ENCODE peak calls at places on chromosomes 13 and 19, in ten cellular contexts. G is omental fat pad, A is Caco-2, S is breast epithelium, F is ovary, M is WTC11, J is Peyer's patch, Y is lower leg skin, V is hepatocyte, Q is mesothelial cell of epicardium. H is an unnamed sample.

GRCh38 chr19:10915511-10916091 is 12.8 kb downstream of the YIPF2 start:
- DNase-seq in Y (no peak), J (no peak), M (no peak), Q (no peak), S (no peak), F (no peak), G (no peak), A (no peak), V (peak), H (peak)

GRCh38 chr19:14112051-14112808 is 5.3 kb downstream of the PRKACA start:
- DNase-seq in M (no peak), F (peak), S (no peak), Y (peak), Q (no peak), A (no peak), J (no peak), G (no peak), V (no peak), H (peak)

GRCh38 chr13:93227280-93227905 is 786 bp downstream of the GPC6 start:
- DNase-seq in V (peak), G (no peak), F (peak), A (no peak), Y (no peak), J (no peak), S (no peak), M (peak), Q (peak), H (no peak)

GRCh38 chr13:105918842-105919741 is 616.4 kb downstream of the EFNB2 start:
- DNase-seq in V (peak), G (no peak), S (no peak), Q (no peak), F (no peak), A (peak), M (no peak), Y (no peak), J (no peak), H (peak)

GRCh38 chr19:49151339-49152217 is 3.6 kb downstream of the HRC start:
- DNase-seq in S (peak), J (peak), F (peak), G (no peak), Y (peak), Q (peak), V (peak), A (peak), M (peak), H (peak)

GRCh38 chr19:38229585-38230073 is 5.6 kb upstream of the DPF1 start:
- DNase-seq in Y (no peak), V (peak), G (no peak), F (no peak), S (no peak), M (peak), Q (peak), J (peak), A (peak), H (peak)

GRCh38 chr19:45653634-45654033 is 14.4 kb upstream of the GIPR start:
- DNase-seq in Y (no peak), G (no peak), Q (no peak), F (no peak), M (no peak), S (no peak), A (no peak), V (no peak), J (no peak), H (no peak)

GRCh38 chr13:47408546-47409319 is 511.9 kb upstream of the HTR2A start:
- DNase-seq in Q (no peak), S (no peak), Y (no peak), F (no peak), A (no peak), M (no peak), G (no peak), V (no peak), J (no peak), H (no peak)

GRCh38 chr13:31361673-31362072 is 161.9 kb downstream of the B3GLCT start:
- DNase-seq in F (no peak), V (no peak), Q (no peak), M (no peak), J (no peak), Y (no peak), S (no peak), G (no peak), A (no peak), H (no peak)

GRCh38 chr13:55307909-55308308 is 1832.8 kb upstream of the PRR20A start:
- DNase-seq in F (no peak), A (no peak), G (no peak), V (no peak), Q (no peak), M (no peak), S (no peak), J (no peak), Y (no peak), H (no peak)

GRCh38 chr19:52351512-52351911 is 15.5 kb downstream of the ZNF610 start:
- DNase-seq in F (no peak), M (peak), G (no peak), Q (no peak), Y (no peak), V (no peak), J (no peak), A (no peak), S (no peak), H (no peak)

GRCh38 chr19:6737284-6737872 is at the start of gene GPR108:
- DNase-seq in S (peak), Y (peak), A (peak), J (peak), V (peak), G (peak), Q (peak), M (peak), F (peak), H (peak)

GRCh38 chr19:58097783-58098681 is at the start of gene ZSCAN18:
- DNase-seq in G (peak), Q (peak), Y (peak), V (peak), M (peak), F (peak), J (peak), S (peak), A (peak), H (peak)

GRCh38 chr13:83878691-83879410 is 3.4 kb downstream of the SLITRK1 start:
- DNase-seq in V (no peak), Y (peak), Q (no peak), A (no peak), F (no peak), S (no peak), G (no peak), J (no peak), M (peak), H (no peak)

GRCh38 chr13:25196971-25197370 is 24.9 kb upstream of the AMER2 start:
- DNase-seq in J (no peak), Y (no peak), V (no peak), G (no peak), F (no peak), S (no peak), M (no peak), A (no peak), Q (no peak), H (no peak)

GRCh38 chr13:37656247-37656940 is 57.8 kb upstream of the POSTN start:
- DNase-seq in J (no peak), Y (no peak), V (peak), M (no peak), A (no peak), S (no peak), Q (no peak), F (no peak), G (no peak), H (no peak)

GRCh38 chr19:19597809-19598306 is 20.6 kb downstream of the PBX4 start:
- DNase-seq in J (peak), Q (no peak), G (no peak), Y (no peak), S (no peak), F (no peak), A (no peak), M (no peak), V (no peak), H (no peak)

GRCh38 chr19:14418743-14419037 is 451 bp downstream of the DDX39A start:
- DNase-seq in Q (no peak), J (no peak), F (no peak), G (no peak), S (no peak), Y (no peak), V (no peak), M (no peak), A (no peak), H (no peak)

GRCh38 chr19:41816761-41817160 is 20.4 kb downstream of the CEACAM3 start:
- DNase-seq in Y (no peak), G (no peak), J (no peak), Q (no peak), M (no peak), V (no peak), F (no peak), S (no peak), A (no peak), H (no peak)

GRCh38 chr19:34577056-34577455 is 95.5 kb downstream of the WTIP start:
- DNase-seq in M (no peak), Q (no peak), A (no peak), G (no peak), S (no peak), Y (no peak), J (no peak), F (no peak), V (no peak), H (no peak)

GRCh38 chr13:63005625-63006024 is 1590.0 kb upstream of the PCDH20 start:
- DNase-seq in J (no peak), Y (no peak), F (no peak), Q (no peak), A (no peak), G (no peak), S (no peak), V (no peak), M (no peak), H (no peak)

GRCh38 chr13:25406377-25406776 is 34.6 kb downstream of the ATP8A2 start:
- DNase-seq in Y (no peak), S (no peak), G (no peak), J (no peak), A (peak), V (no peak), F (no peak), Q (no peak), M (peak), H (no peak)

GRCh38 chr19:10655457-10656312 is 1.5 kb downstream of the ILF3 start:
- DNase-seq in V (peak), G (no peak), M (no peak), J (no peak), F (no peak), A (no peak), S (no peak), Q (no peak), Y (no peak), H (peak)

GRCh38 chr13:26708007-26708297 is 52.6 kb downstream of the GPR12 start:
- DNase-seq in M (no peak), G (no peak), S (no peak), J (no peak), Q (no peak), F (no peak), Y (no peak), A (no peak), V (no peak), H (no peak)

GRCh38 chr13:26710166-26710565 is 50.4 kb downstream of the GPR12 start:
- DNase-seq in V (no peak), G (no peak), F (no peak), J (no peak), S (no peak), Q (no peak), M (no peak), Y (no peak), A (no peak), H (no peak)

GRCh38 chr13:26709461-26709860 is 51.1 kb downstream of the GPR12 start:
- DNase-seq in F (no peak), Q (no peak), A (no peak), G (no peak), S (no peak), J (no peak), M (no peak), V (no peak), Y (no peak), H (no peak)

GRCh38 chr13:26707122-26708006 is 53.2 kb downstream of the GPR12 start:
- DNase-seq in Q (no peak), A (peak), V (peak), F (no peak), M (peak), S (no peak), G (no peak), Y (no peak), J (no peak), H (peak)

DNA sequence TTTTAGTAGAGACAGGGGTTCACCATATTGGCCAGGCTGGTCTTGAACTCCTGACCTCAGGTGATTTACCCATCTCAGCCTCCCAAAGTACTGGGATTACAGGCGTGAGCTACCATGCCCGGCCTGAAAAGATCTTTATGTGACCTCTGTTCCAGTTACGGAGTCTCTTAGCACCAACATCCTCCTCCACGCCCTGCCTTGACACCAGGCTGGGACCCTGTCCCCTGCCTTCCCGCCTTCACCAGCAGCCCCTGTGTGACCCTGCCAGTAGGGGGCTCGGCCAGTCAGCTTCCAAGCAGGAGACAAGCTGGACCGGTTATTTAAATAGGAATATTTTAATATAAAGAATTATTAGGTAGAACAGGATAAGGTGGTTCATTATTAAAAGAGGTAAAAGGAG is 54.2 kb downstream of the GPR12 start:
- DNase-seq in M (no peak), F (no peak), S (no peak), J (no peak), Y (no peak), V (no peak), A (no peak), Q (no peak), G (no peak), H (no peak)
- TF ChIP-seq CTCF in M (no peak), F (no peak), S (no peak), J (no peak), Y (no peak), V (no peak), A (no peak), Q (no peak), G (no peak), H (no peak)

DNA sequence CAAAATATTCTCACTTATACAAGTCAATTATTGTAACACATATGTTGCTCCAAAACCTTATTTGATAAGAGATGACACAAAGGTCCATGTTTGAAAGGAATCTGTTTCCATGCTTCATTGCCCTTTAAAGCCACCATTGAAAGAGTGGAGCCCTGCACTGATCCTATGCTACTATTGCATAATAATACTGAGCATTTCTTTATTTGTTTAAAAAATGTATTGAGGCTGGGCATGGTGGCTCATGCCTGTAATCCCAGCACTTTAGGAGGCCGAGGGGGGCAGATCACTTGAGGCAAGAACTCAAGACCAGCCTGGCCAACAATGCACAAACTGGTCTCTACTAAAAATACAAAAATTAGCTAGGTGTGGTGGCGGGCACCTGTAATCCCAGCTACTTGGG is 178.8 kb upstream of the STARD13 start:
- DNase-seq in M (no peak), G (no peak), V (no peak), F (no peak), Y (no peak), S (no peak), A (no peak), J (no peak), Q (no peak), H (no peak)
- TF ChIP-seq CTCF in M (no peak), G (no peak), V (no peak), F (no peak), Y (no peak), S (no peak), A (no peak), J (no peak), Q (no peak), H (no peak)

DNA sequence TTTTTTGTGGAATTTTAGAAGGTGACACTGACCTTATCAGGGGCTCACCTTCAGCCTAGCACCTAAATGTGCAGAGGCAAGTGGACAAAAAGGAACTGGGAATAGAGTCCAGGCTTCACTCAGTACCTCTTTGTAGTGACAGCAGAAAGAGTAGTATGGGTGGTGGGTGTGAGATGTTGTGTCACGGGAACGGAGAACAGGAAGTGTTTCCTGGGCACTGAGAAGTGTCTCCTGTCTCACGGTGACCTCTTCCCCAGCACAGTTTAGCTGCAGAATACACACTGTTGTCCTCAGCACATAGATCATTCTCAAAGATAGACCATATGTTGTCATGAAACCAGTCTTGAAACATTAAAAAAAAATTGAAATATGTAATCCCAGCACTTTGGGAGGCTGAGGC is 17.5 kb upstream of the LGALS14 start:
- DNase-seq in A (no peak), F (no peak), J (no peak), M (no peak), G (no peak), Y (no peak), Q (no peak), S (no peak), V (no peak), H (no peak)
- TF ChIP-seq CTCF in A (no peak), F (no peak), J (no peak), M (no peak), G (no peak), Y (no peak), Q (no peak), S (no peak), V (no peak), H (no peak)

GRCh38 chr19:40159744-40160143 is 31.5 kb upstream of the MAP3K10 start:
- DNase-seq in Q (no peak), J (no peak), G (no peak), M (no peak), V (no peak), A (no peak), F (no peak), S (no peak), Y (no peak), H (no peak)

GRCh38 chr19:40163541-40164129 is 27.6 kb upstream of the MAP3K10 start:
- DNase-seq in Q (no peak), G (no peak), S (no peak), A (no peak), J (no peak), M (no peak), Y (no peak), F (no peak), V (no peak), H (no peak)

GRCh38 chr19:40162104-40162503 is 29.1 kb upstream of the MAP3K10 start:
- DNase-seq in Y (no peak), Q (no peak), J (no peak), A (no peak), G (no peak), S (no peak), M (no peak), V (no peak), F (no peak), H (no peak)

DNA sequence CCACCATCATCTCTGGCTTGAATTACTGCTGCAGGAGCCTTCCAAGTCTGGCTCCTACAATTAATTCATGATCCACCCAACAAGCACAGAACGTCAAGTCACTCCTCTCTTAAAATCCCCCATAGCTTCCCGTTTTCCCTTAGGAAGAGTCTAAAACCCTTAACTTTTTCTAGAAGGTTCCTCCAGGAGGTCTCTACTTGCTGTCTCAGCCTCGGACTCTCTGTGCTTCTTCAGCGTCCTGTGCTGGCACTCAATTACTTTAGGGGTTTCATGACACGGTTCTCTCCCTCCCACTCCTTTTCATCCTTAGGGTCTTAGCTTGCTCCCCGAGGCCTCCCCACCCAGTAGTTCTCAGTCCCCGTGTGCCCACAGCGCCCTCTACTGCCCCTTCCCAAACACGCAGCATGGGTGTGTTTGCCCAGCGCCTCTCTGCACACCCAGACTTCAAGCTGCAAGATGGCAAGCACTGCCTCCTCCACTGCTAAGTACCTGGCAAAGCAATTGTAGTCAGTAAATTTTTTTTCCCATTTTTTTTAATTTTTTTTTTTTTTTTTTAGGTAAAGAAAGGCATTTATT is 25.8 kb upstream of the MAP3K10 start:
- DNase-seq in A (peak), Y (peak), J (peak), Q (no peak), M (peak), S (no peak), V (peak), G (no peak), F (no peak), H (peak)
- TF ChIP-seq CTCF in A (peak), Y (no peak), J (peak), Q (peak), M (peak), S (no peak), V (peak), G (no peak), F (no peak), H (peak)

DNA sequence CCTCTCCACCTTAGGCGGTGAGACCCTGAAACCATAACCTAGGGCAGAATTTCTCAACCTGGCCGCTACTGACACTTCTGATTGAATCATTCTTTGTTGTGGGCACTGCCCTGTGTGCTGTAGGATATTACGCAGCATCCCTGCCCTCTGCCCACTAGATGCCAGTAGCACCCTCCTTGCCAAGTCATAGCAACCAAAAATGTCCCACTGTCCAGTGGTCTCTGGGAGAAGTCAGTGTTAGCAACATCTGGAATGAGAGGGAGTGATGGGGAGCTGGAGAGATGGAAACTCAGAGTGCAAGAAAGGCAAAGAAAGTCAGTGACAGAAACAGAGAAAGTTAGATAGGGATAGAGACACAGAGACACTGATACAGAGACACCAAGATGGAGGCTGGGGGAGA is 13.6 kb downstream of the KLK4 start:
- DNase-seq in G (no peak), F (no peak), Q (no peak), A (no peak), J (no peak), S (no peak), Y (no peak), M (no peak), V (no peak), H (no peak)
- TF ChIP-seq CTCF in G (no peak), F (no peak), Q (no peak), A (no peak), J (no peak), S (no peak), Y (no peak), M (no peak), V (no peak), H (no peak)

GRCh38 chr19:13056052-13056660 is 46.5 kb downstream of the LYL1 start:
- DNase-seq in V (peak), M (peak), G (peak), Y (peak), S (no peak), F (peak), A (no peak), Q (peak), J (no peak), H (no peak)

GRCh38 chr19:13053761-13054604 is 48.7 kb downstream of the LYL1 start:
- DNase-seq in A (peak), Q (peak), M (peak), S (peak), V (peak), G (peak), F (peak), Y (peak), J (no peak), H (peak)

GRCh38 chr19:13057147-13057572 is 45.5 kb downstream of the LYL1 start:
- DNase-seq in S (no peak), Q (no peak), G (no peak), J (no peak), M (no peak), F (no peak), A (no peak), V (peak), Y (no peak), H (no peak)

GRCh38 chr19:13054605-13055212 is 47.9 kb downstream of the LYL1 start:
- DNase-seq in G (no peak), Y (peak), J (no peak), Q (no peak), S (no peak), F (no peak), A (no peak), V (no peak), M (no peak), H (no peak)

GRCh38 chr19:13055213-13056051 is 47.2 kb downstream of the LYL1 start:
- DNase-seq in M (peak), J (no peak), Y (peak), V (peak), A (no peak), Q (peak), S (peak), G (no peak), F (peak), H (no peak)
- TF ChIP-seq CTCF in M (no peak), J (no peak), Y (no peak), V (no peak), A (no peak), Q (no peak), S (no peak), G (no peak), F (no peak), H (no peak)